ENCODE peak calls at places on chromosomes 7 and 10, in six cellular contexts. H is activated effector memory CD4-positive, alpha-beta T cell treated with anti-CD3 and anti-CD28 coated beads, Interleukin-2, amount 50 U/mL, for 16 hours; L is stimulated activated CD8-positive, alpha-beta memory T cell treated with anti-CD3 and anti-CD28 coated beads, Interleukin-7, amount 100 ng/mL, for 4 hours; K is SJSA1; U is H4; Y is NCI-H510A treated with DMSO at 0.1 percent for 48 hours. I is an unnamed sample.

GRCh38 chr10:23199768-23200511 is 7.8 kb downstream of the PTF1A start:
- DNase-seq in L (no peak), H (no peak), K (no peak), Y (no peak), U (no peak), I (no peak)

GRCh38 chr10:17643339-17643754 is 604 bp upstream of the STAM start:
- DNase-seq in Y (no peak), H (no peak), L (no peak), K (no peak), U (no peak), I (peak)

GRCh38 chr10:8534089-8534488 is 479.6 kb downstream of the GATA3 start:
- DNase-seq in H (no peak), L (no peak), U (no peak), Y (no peak), K (no peak), I (no peak)

GRCh38 chr7:155355745-155356144 is 58.1 kb downstream of the INSIG1 start:
- DNase-seq in U (no peak), L (no peak), Y (no peak), H (no peak), K (no peak), I (peak)

GRCh38 chr7:94239661-94240234 is 154.9 kb upstream of the COL1A2 start:
- DNase-seq in Y (no peak), L (no peak), H (no peak), U (no peak), K (no peak), I (peak)

GRCh38 chr7:114450431-114450830 is 35.8 kb downstream of the FOXP2 start:
- DNase-seq in K (no peak), L (no peak), H (no peak), Y (no peak), U (no peak), I (no peak)

GRCh38 chr10:91162495-91163268 is 57.8 kb upstream of the PCGF5 start:
- DNase-seq in Y (peak), K (peak), H (peak), L (peak), U (peak), I (peak)

GRCh38 chr10:29482591-29483421 is 152.0 kb downstream of the SVIL start:
- DNase-seq in U (peak), Y (peak), K (peak), L (no peak), H (no peak), I (no peak)

GRCh38 chr10:111128331-111129167 is 51.7 kb downstream of the ADRA2A start:
- DNase-seq in K (peak), H (no peak), U (peak), Y (no peak), L (no peak), I (no peak)

GRCh38 chr7:35465791-35466336 is 212.0 kb upstream of the TBX20 start:
- DNase-seq in U (no peak), H (no peak), K (no peak), Y (no peak), L (no peak), I (peak)

GRCh38 chr7:6148724-6149360 is 117.7 kb downstream of the ANKRD61 start:
- DNase-seq in U (no peak), K (no peak), L (no peak), H (no peak), Y (no peak), I (no peak)

GRCh38 chr7:55124989-55125875 is 106.4 kb downstream of the EGFR start:
- DNase-seq in L (no peak), Y (no peak), H (no peak), K (no peak), U (no peak), I (no peak)

GRCh38 chr10:122939133-122939532 is 14.9 kb downstream of the C10orf88 start:
- DNase-seq in Y (no peak), U (no peak), L (no peak), H (no peak), K (no peak), I (no peak)

GRCh38 chr10:89364533-89364932 is 13.3 kb upstream of the IFIT1B start:
- DNase-seq in H (no peak), Y (no peak), K (no peak), U (no peak), L (no peak), I (no peak)

GRCh38 chr10:126247454-126247975 is 140.8 kb downstream of the ADAM12 start:
- DNase-seq in Y (no peak), H (no peak), L (no peak), K (peak), U (peak), I (no peak)

GRCh38 chr10:129074939-129075338 is 392.1 kb upstream of the MGMT start:
- DNase-seq in Y (no peak), K (no peak), U (no peak), L (no peak), H (no peak), I (no peak)

GRCh38 chr10:60288291-60288690 is 101.4 kb downstream of the ANK3 start:
- DNase-seq in K (no peak), L (no peak), H (no peak), U (no peak), Y (no peak), I (no peak)

GRCh38 chr7:20744913-20745587 is 41.6 kb downstream of the SP8 start:
- DNase-seq in Y (peak), L (no peak), K (no peak), U (peak), H (no peak), I (no peak)

GRCh38 chr7:127770870-127771269 is 118.9 kb downstream of the SND1 start:
- DNase-seq in U (no peak), H (no peak), K (no peak), L (no peak), Y (no peak), I (no peak)

GRCh38 chr10:79937256-79937635 is 11.7 kb downstream of the SFTPD start:
- DNase-seq in Y (no peak), U (no peak), K (peak), L (no peak), H (no peak), I (no peak)

GRCh38 chr10:18618995-18619394 is 32.4 kb downstream of the NSUN6 start:
- DNase-seq in K (no peak), U (no peak), Y (peak), H (no peak), L (no peak), I (no peak)

GRCh38 chr7:2193120-2193519 is 39.6 kb downstream of the MAD1L1 start:
- DNase-seq in K (no peak), H (no peak), L (no peak), Y (peak), U (no peak), I (peak)

GRCh38 chr10:4103586-4103985 is 318.6 kb upstream of the KLF6 start:
- DNase-seq in U (no peak), L (no peak), K (no peak), Y (no peak), H (no peak), I (no peak)

GRCh38 chr7:7962851-7963250 is 5.7 kb upstream of the GLCCI1 start:
- DNase-seq in H (no peak), U (no peak), Y (no peak), K (peak), L (no peak), I (no peak)

GRCh38 chr10:4344544-4344994 is 481.4 kb upstream of the AKR1E2 start:
- DNase-seq in H (peak), Y (no peak), U (peak), L (peak), K (peak), I (peak)

GRCh38 chr10:58666024-58666423 is 153.4 kb downstream of the BICC1 start:
- DNase-seq in K (peak), L (peak), U (peak), H (no peak), Y (no peak), I (no peak)

GRCh38 chr10:104643023-104643663 is 2.1 kb downstream of the SORCS3 start:
- DNase-seq in Y (no peak), K (no peak), H (no peak), L (no peak), U (no peak), I (no peak)

GRCh38 chr7:30249316-30249715 is 35.1 kb upstream of the ZNRF2 start:
- DNase-seq in K (no peak), Y (no peak), U (no peak), H (no peak), L (no peak), I (no peak)

GRCh38 chr10:15290150-15290549 is 80.9 kb downstream of the FAM171A1 start:
- DNase-seq in L (no peak), U (no peak), K (no peak), H (no peak), Y (no peak), I (no peak)

I was measured in upper lobe of right lung.